ENCODE peak calls at places on chromosomes 13 and 19, in ten cellular contexts. S is AML-193; Y is stimulated activated CD8-positive, alpha-beta memory T cell treated with anti-CD3 and anti-CD28 coated beads, Interleukin-12 subunit alpha, Interleukin-12 subunit beta, amount 100 ng/mL, for 4 hours; M is putamen; W is body of pancreas; G is EL; X is progenitor cell of endocrine pancreas; K is H7; L is OCI-M1; I is aorta. B is an unnamed sample.

GRCh38 chr19:47769534-47769933 is 9.0 kb upstream of the SELENOW start:
- DNase-seq in S (no peak), Y (no peak), M (no peak), W (no peak), G (no peak), X (no peak), K (no peak), L (no peak), I (no peak), B (no peak)

GRCh38 chr19:44903602-44904425 is 1.8 kb upstream of the APOE start:
- DNase-seq in S (peak), Y (peak), M (peak), W (peak), G (peak), X (peak), K (peak), L (peak), I (peak), B (peak)

GRCh38 chr19:47057328-47057727 is 8.9 kb upstream of the TMEM160 start:
- DNase-seq in S (no peak), Y (no peak), M (no peak), W (no peak), G (peak), X (no peak), K (no peak), L (peak), I (no peak), B (no peak)

GRCh38 chr13:33262069-33262487 is 23.5 kb downstream of the STARD13 start:
- DNase-seq in S (no peak), Y (no peak), M (no peak), W (no peak), G (no peak), X (no peak), K (no peak), L (no peak), I (no peak), B (no peak)

GRCh38 chr19:11191273-11191755 is 6.0 kb downstream of the KANK2 start:
- DNase-seq in S (no peak), Y (no peak), M (no peak), W (peak), G (peak), X (no peak), K (peak), L (no peak), I (peak), B (peak)

GRCh38 chr13:111248822-111249221 is 71.6 kb upstream of the TEX29 start:
- DNase-seq in S (no peak), Y (no peak), M (no peak), W (peak), G (no peak), X (no peak), K (no peak), L (no peak), I (no peak), B (no peak)

GRCh38 chr13:102138635-102139225 is 263.1 kb downstream of the FGF14 start:
- DNase-seq in S (no peak), Y (no peak), M (no peak), W (no peak), G (no peak), X (no peak), K (no peak), L (no peak), I (no peak), B (no peak)

GRCh38 chr19:55704494-55705245 is 29.6 kb downstream of the EPN1 start:
- DNase-seq in S (no peak), Y (no peak), M (no peak), W (no peak), G (no peak), X (no peak), K (no peak), L (no peak), I (no peak), B (peak)

GRCh38 chr13:30847697-30848307 is 58.3 kb upstream of the MEDAG start:
- DNase-seq in S (no peak), Y (no peak), M (peak), W (no peak), G (peak), X (no peak), K (no peak), L (no peak), I (peak), B (no peak)

GRCh38 chr19:50510121-50510670 is 795 bp downstream of the JOSD2 start:
- DNase-seq in S (no peak), Y (no peak), M (no peak), W (no peak), G (no peak), X (no peak), K (no peak), L (no peak), I (no peak), B (no peak)

GRCh38 chr13:52085416-52085815 is 43.5 kb downstream of the NEK5 start:
- DNase-seq in S (no peak), Y (no peak), M (no peak), W (no peak), G (peak), X (no peak), K (no peak), L (no peak), I (no peak), B (no peak)

GRCh38 chr19:42277821-42278809 is 9.1 kb downstream of the CIC start:
- DNase-seq in S (no peak), Y (no peak), M (no peak), W (no peak), G (peak), X (no peak), K (no peak), L (no peak), I (peak), B (no peak)

GRCh38 chr19:43465468-43466120 is at the start of gene LYPD3:
- DNase-seq in S (no peak), Y (no peak), M (no peak), W (peak), G (peak), X (no peak), K (peak), L (no peak), I (no peak), B (peak)

GRCh38 chr13:31767175-31767900 is 28.0 kb downstream of the RXFP2 start:
- DNase-seq in S (no peak), Y (no peak), M (no peak), W (no peak), G (peak), X (no peak), K (no peak), L (no peak), I (no peak), B (no peak)

GRCh38 chr19:41386442-41386841 is 10.1 kb downstream of the TMEM91 start:
- DNase-seq in S (no peak), Y (no peak), M (no peak), W (no peak), G (no peak), X (no peak), K (peak), L (no peak), I (no peak), B (no peak)

GRCh38 chr19:789473-790052 is 7.7 kb upstream of the PTBP1 start:
- DNase-seq in S (no peak), Y (no peak), M (no peak), W (no peak), G (no peak), X (no peak), K (peak), L (no peak), I (peak), B (peak)

GRCh38 chr13:41995946-41996345 is 35.0 kb upstream of the VWA8 start:
- DNase-seq in S (peak), Y (no peak), M (no peak), W (no peak), G (peak), X (no peak), K (no peak), L (peak), I (no peak), B (no peak)

GRCh38 chr19:40831502-40832430 is 18.5 kb downstream of the CYP2A6 start:
- DNase-seq in S (peak), Y (no peak), M (no peak), W (peak), G (peak), X (no peak), K (no peak), L (peak), I (no peak), B (no peak)

GRCh38 chr13:38951525-38952313 is 38.9 kb downstream of the STOML3 start:
- DNase-seq in S (peak), Y (no peak), M (no peak), W (peak), G (no peak), X (no peak), K (no peak), L (peak), I (no peak), B (no peak)

GRCh38 chr19:13060233-13060963 is 42.3 kb downstream of the LYL1 start:
- DNase-seq in S (no peak), Y (no peak), M (no peak), W (peak), G (peak), X (peak), K (peak), L (peak), I (peak), B (no peak)

GRCh38 chr19:47471733-47472457 is at the start of gene SLC8A2:
- DNase-seq in S (peak), Y (peak), M (no peak), W (peak), G (peak), X (peak), K (peak), L (peak), I (peak), B (peak)

GRCh38 chr19:5339470-5339949 is 1.1 kb downstream of the PTPRS start:
- DNase-seq in S (no peak), Y (no peak), M (no peak), W (no peak), G (no peak), X (no peak), K (peak), L (no peak), I (no peak), B (no peak)

GRCh38 chr19:46924874-46925547 is 64.2 kb downstream of the ARHGAP35 start:
- DNase-seq in S (no peak), Y (no peak), M (no peak), W (peak), G (no peak), X (no peak), K (no peak), L (no peak), I (no peak), B (no peak)

GRCh38 chr19:30004403-30004802 is 62.4 kb downstream of the URI1 start:
- DNase-seq in S (no peak), Y (no peak), M (no peak), W (no peak), G (no peak), X (no peak), K (no peak), L (no peak), I (no peak), B (no peak)

GRCh38 chr13:106036870-106037269 is 498.6 kb downstream of the EFNB2 start:
- DNase-seq in S (no peak), Y (no peak), M (no peak), W (no peak), G (no peak), X (no peak), K (peak), L (peak), I (no peak), B (peak)

GRCh38 chr19:46967578-46968018 is 52.0 kb upstream of the NPAS1 start:
- DNase-seq in S (no peak), Y (no peak), M (no peak), W (no peak), G (no peak), X (no peak), K (no peak), L (no peak), I (peak), B (no peak)

GRCh38 chr13:95354680-95355487 is 53.6 kb upstream of the ABCC4 start:
- DNase-seq in S (no peak), Y (no peak), M (no peak), W (peak), G (no peak), X (no peak), K (no peak), L (no peak), I (no peak), B (no peak)

GRCh38 chr13:79782541-79783216 is 301.7 kb downstream of the NDFIP2 start:
- DNase-seq in S (no peak), Y (no peak), M (peak), W (peak), G (peak), X (peak), K (peak), L (no peak), I (peak), B (peak)

GRCh38 chr13:62510906-62511655 is 1095.4 kb upstream of the PCDH20 start:
- DNase-seq in S (no peak), Y (no peak), M (no peak), W (no peak), G (no peak), X (no peak), K (peak), L (peak), I (no peak), B (peak)

GRCh38 chr13:53064721-53065120 is 36.1 kb downstream of the OLFM4 start:
- DNase-seq in S (no peak), Y (no peak), M (no peak), W (peak), G (no peak), X (no peak), K (no peak), L (peak), I (no peak), B (no peak)

GRCh38 chr19:52653161-52653560 is 15.0 kb upstream of the ZNF83 start:
- DNase-seq in S (no peak), Y (no peak), M (no peak), W (no peak), G (no peak), X (no peak), K (no peak), L (no peak), I (no peak), B (no peak)